ENCODE peak calls at places on chromosomes 12 and 14, in four cellular contexts. G, N, A and O are unnamed samples.

GRCh38 chr14:58787601-58788000 is 149.8 kb downstream of the DACT1 start:
- DNase-seq in G (no peak), N (no peak), A (no peak), O (no peak)

GRCh38 chr12:67358686-67359374 is 89.7 kb downstream of the CAND1 start:
- DNase-seq in G (no peak), N (no peak), A (no peak), O (no peak)

GRCh38 chr12:75323663-75324062 is 6.5 kb downstream of the CAPS2 start:
- DNase-seq in G (no peak), N (no peak), A (no peak), O (no peak)

GRCh38 chr12:132535046-132535445 is 45.1 kb downstream of the FBRSL1 start:
- DNase-seq in G (no peak), N (no peak), A (no peak), O (no peak)

GRCh38 chr12:7155471-7156034 is 25.4 kb downstream of the CLSTN3 start:
- DNase-seq in G (peak), N (no peak), A (no peak), O (no peak)

GRCh38 chr12:112239020-112239419 is 113.7 kb downstream of the TRAFD1 start:
- DNase-seq in G (no peak), N (no peak), A (no peak), O (no peak)

GRCh38 chr14:99779751-99780150 is 13.5 kb upstream of the EML1 start:
- DNase-seq in G (no peak), N (no peak), A (no peak), O (no peak)

GRCh38 chr14:104389326-104390220 is 190.0 kb upstream of the C14orf180 start:
- DNase-seq in G (peak), N (no peak), A (no peak), O (no peak)

GRCh38 chr14:90416649-90417237 is 19.9 kb downstream of the CALM1 start:
- DNase-seq in G (no peak), N (no peak), A (no peak), O (no peak)

GRCh38 chr14:37172936-37173613 is 669 bp upstream of the SLC25A21 start:
- DNase-seq in G (no peak), N (no peak), A (no peak), O (no peak)

GRCh38 chr12:127118251-127118650 is 1148.7 kb upstream of the TMEM132C start:
- DNase-seq in G (no peak), N (no peak), A (no peak), O (no peak)

GRCh38 chr12:67085699-67086098 is 183.5 kb upstream of the CAND1 start:
- DNase-seq in G (no peak), N (no peak), A (no peak), O (no peak)

GRCh38 chr12:14567311-14568195 is at the start of gene PLBD1:
- DNase-seq in G (peak), N (peak), A (no peak), O (peak)

GRCh38 chr12:1583421-1584078 is 10.8 kb downstream of the FBXL14 start:
- DNase-seq in G (peak), N (peak), A (peak), O (peak)

GRCh38 chr12:85623726-85624125 is 212.5 kb downstream of the RASSF9 start:
- DNase-seq in G (no peak), N (no peak), A (no peak), O (no peak)

GRCh38 chr14:55450987-55451386 is 10.6 kb upstream of the TBPL2 start:
- DNase-seq in G (no peak), N (no peak), A (no peak), O (no peak)

GRCh38 chr12:24661657-24662096 is 287.2 kb downstream of the BCAT1 start:
- DNase-seq in G (no peak), N (no peak), A (no peak), O (no peak)

GRCh38 chr14:91866061-91866460 is 1.3 kb downstream of the TC2N start:
- DNase-seq in G (no peak), N (no peak), A (no peak), O (no peak)

GRCh38 chr14:68981539-68981976 is 2.5 kb upstream of the ACTN1 start:
- DNase-seq in G (no peak), N (no peak), A (no peak), O (no peak)

GRCh38 chr12:8816448-8816847 is 6.0 kb upstream of the A2ML1 start:
- DNase-seq in G (no peak), N (no peak), A (no peak), O (no peak)

GRCh38 chr14:28375295-28375694 is 391.3 kb upstream of the FOXG1 start:
- DNase-seq in G (peak), N (no peak), A (no peak), O (peak)

GRCh38 chr12:70213707-70214106 is 29.5 kb upstream of the CNOT2 start:
- DNase-seq in G (no peak), N (no peak), A (no peak), O (no peak)

GRCh38 chr14:21034707-21035106 is at the start of gene RNASE13:
- DNase-seq in G (no peak), N (no peak), A (no peak), O (no peak)

DNA sequence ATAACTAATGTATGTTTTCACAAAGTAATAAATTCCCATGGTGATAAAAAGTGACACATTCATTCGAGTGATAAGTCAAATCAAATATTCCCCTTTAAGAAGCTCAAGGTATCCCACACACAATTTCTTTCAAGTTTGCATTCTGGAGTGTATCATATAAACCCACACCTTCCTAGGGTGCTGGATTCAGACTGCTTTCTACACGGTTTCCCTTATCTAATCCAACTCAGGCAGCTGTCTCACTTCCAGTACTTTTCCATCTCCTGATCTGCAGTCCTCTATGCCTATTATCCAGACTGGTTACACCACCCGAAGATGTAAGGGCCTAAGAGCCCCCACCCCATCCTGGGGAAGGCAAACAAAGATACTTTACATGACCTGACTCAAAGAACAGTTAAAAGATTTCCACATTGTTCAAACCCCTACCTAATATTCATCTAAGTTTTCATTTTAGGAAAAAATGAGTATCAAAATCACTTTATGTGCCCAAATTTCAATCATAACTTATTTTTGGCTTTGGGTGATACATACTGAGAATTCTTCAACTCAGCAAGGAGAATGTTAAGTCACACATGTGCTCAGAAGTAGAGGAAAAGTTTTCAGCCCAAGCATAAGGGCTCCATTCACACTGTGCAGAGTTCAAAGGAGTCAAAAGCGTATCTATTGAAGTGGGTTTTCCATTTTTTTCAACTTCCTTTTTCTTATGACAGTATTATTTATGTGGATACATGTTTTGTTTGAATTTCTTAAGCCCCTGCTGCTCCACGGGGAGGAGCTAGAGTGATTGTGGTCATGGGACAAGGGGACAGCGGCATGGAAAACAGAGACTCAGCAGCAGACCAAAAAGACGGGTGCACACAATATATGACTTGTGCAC is 41.8 kb downstream of the CORO1C start:
- DNase-seq in G (no peak), N (peak), A (no peak), O (no peak)
- TF ChIP-seq USF1 in G (no peak), N (no peak), A (no peak), O (no peak)

GRCh38 chr14:87059060-87059827 is 933.7 kb downstream of the GALC start:
- DNase-seq in G (no peak), N (no peak), A (no peak), O (no peak)
- TF ChIP-seq USF1 in G (no peak), N (no peak), A (no peak), O (no peak)

GRCh38 chr12:123367511-123367910 is 2.9 kb upstream of the SBNO1 start:
- DNase-seq in G (no peak), N (no peak), A (no peak), O (no peak)

GRCh38 chr12:123363385-123363742 is 1.3 kb downstream of the SBNO1 start:
- DNase-seq in G (peak), N (no peak), A (no peak), O (no peak)

GRCh38 chr12:123365141-123365917 is 682 bp upstream of the SBNO1 start:
- DNase-seq in G (peak), N (peak), A (peak), O (peak)

GRCh38 chr12:123364532-123365140 is at the start of gene SBNO1:
- DNase-seq in G (peak), N (peak), A (peak), O (peak)

GRCh38 chr12:123363743-123364531 is 710 bp downstream of the SBNO1 start:
- DNase-seq in G (peak), N (peak), A (no peak), O (peak)
- TF ChIP-seq USF1 in G (no peak), N (peak), A (no peak), O (no peak)

GRCh38 chr12:49748306-49748705 is 6.9 kb downstream of the TMBIM6 start:
- DNase-seq in G (no peak), N (no peak), A (no peak), O (no peak)

GRCh38 chr12:49748800-49749199 is 7.4 kb downstream of the TMBIM6 start:
- DNase-seq in G (no peak), N (no peak), A (no peak), O (no peak)

GRCh38 chr12:49750027-49750977 is 8.9 kb downstream of the TMBIM6 start:
- DNase-seq in G (no peak), N (no peak), A (peak), O (no peak)

DNA sequence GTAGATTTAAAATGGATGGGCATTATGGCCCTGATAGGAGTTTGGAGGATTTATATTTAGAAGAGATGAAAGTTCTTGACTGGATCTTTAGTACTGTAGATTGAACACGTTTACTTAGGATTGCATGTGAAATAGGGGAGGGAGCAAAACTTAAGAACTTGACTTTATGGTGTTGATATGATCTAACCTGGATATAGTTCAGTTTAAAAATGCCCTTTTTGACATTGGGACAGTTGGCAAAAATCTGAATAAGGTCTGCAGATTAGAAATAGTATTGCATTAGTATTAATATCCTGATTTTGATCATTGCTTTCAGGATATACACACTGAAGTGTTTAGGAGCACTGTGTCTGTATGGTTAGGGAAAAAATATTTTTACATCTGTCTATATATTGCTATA is 9.6 kb downstream of the TMBIM6 start:
- DNase-seq in G (no peak), N (no peak), A (no peak), O (no peak)
- TF ChIP-seq USF1 in G (no peak), N (no peak), A (no peak), O (no peak)

DNA sequence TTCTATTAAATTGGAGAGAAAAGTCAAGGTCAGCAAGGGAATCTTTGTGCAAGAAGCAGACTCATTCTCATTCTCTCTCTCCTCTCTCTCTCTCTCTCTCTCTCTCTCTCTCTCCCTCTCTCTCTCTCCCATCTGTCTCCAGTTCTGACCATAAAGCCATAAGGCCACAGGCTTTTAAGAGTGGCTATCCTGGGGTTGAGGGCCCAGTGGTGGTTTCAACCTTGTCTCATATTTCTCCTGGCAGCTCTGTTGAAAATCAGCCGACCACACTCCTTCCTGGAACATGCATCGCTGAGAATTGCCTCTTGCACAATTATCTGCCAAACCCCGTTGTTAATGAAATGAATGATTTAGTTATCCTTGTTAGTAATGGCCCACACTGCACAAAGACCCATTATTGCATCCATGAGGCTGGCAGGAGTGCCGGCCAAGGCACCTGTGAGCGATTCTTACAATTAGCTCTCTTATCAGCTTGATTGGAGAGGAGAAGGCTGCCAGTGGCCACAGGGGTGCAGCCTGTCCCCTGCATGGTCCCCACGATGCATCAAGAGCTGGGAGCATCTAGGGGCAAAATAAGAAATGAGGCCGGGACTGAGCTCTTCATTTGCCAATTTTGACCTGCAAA is 30.4 kb upstream of the KCNA5 start:
- DNase-seq in G (no peak), N (no peak), A (no peak), O (no peak)
- TF ChIP-seq USF1 in G (no peak), N (no peak), A (no peak), O (no peak)

DNA sequence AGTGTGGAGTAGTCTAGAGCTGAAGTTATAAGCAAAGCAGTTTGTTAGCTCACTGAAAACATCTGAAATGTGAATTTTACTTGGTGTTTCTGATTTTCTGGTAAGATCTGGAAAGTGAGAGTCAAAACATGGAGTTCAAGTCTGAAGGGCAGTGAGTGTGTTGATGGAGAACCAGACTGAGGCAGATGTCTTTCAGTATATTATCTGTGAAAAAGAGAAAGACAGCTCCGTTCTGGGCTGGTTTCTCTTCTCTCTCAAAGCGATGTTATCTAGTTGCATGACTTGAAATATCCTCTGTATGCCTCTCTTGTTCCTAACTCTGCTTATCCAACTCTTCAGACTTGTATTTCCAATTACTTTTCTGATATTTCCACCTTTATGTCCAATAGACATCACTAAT is 381.9 kb upstream of the RGS6 start:
- DNase-seq in G (no peak), N (no peak), A (no peak), O (no peak)
- TF ChIP-seq USF1 in G (no peak), N (no peak), A (no peak), O (no peak)

DNA sequence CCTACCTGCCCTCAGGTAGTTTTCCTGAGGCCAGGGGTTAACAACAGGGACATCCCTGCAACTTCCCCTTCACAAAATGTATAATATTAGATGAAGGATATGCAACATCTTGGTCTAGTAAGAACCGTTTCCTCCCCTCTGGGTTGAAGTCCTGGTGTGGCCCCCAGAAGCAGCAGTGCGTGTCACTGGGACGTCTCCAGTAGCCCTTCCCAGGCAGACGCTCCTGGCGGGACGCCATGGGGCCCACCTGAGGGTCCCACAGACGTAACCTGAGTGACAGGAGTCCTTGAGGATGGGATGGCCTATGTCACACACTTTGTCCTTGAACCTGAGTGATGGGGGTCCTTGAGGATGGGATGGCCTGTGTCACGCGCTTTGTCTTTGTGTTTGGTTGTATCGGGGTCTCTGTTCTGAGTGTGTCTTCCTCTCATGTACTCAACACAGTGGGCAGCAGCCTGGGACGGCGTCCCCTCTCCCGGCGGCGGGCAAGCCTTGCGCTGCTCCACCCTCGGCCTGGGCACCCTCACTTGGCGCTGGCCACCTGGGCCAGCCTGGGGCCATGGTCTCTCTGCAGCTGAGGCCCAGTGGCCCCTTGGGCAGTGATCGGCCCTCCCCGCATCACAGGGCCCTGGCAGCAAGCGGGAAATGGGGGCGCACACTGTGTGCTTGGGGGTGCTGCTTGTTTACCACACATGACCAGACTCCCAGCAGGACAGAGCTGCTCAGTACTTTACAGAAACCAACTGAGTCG is 14.3 kb upstream of the AMN start:
- DNase-seq in G (peak), N (no peak), A (no peak), O (no peak)
- TF ChIP-seq USF1 in G (no peak), N (no peak), A (no peak), O (no peak)

DNA sequence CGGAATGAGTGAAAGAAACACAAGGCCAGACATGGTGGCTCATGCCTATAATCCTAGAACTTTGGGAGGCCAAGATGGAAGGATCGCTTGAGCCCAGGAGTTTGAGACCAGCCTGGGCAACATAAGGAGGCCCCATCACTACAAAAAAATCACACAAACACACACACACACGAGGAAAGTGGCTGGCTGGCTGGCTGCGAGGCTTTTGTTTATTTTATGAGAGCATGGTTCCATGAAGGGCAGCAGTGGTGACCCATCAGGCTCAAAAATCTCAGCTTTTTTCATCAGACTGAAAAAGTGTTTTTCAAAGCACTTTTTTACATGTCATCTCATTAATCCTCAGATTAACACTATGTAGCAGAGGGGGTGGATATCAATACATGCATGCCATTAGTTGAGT is 27.7 kb downstream of the VDR start:
- DNase-seq in G (no peak), N (no peak), A (no peak), O (no peak)
- TF ChIP-seq USF1 in G (no peak), N (no peak), A (no peak), O (no peak)